ENCODE peak calls at places on chromosomes 13 and 19, in four cellular contexts. W, A, Z and B are unnamed samples.

GRCh38 chr19:17234911-17235617 is 9.0 kb downstream of the OCEL1 start:
- DNase-seq in W (no peak), A (peak; percentile 29), Z (no peak), B (no peak)

GRCh38 chr13:19713186-19713965 is 69.4 kb downstream of the PSPC1 start:
- DNase-seq in Z (peak; percentile 16), W (no peak), A (peak; percentile 88), B (peak; percentile 92)

GRCh38 chr13:29073762-29074161 is 253.6 kb downstream of the MTUS2 start:
- DNase-seq in W (no peak), Z (no peak), A (no peak), B (no peak)

GRCh38 chr13:102901615-102902305 is 55.9 kb downstream of the ERCC5 start:
- DNase-seq in W (no peak), Z (no peak), A (peak; percentile 17), B (peak; percentile 5)

GRCh38 chr13:88436974-88437373 is 765.8 kb downstream of the SLITRK5 start:
- DNase-seq in A (no peak), Z (no peak), W (no peak), B (no peak)

GRCh38 chr13:30340367-30341184 is 33.2 kb upstream of the KATNAL1 start:
- DNase-seq in A (peak; percentile 74), W (peak; percentile 50), Z (peak; percentile 46), B (peak; percentile 79)

GRCh38 chr13:36801035-36801434 is 18.0 kb upstream of the RFXAP start:
- DNase-seq in Z (no peak), A (no peak), W (no peak), B (no peak)

GRCh38 chr19:46992699-46993535 is 26.7 kb upstream of the NPAS1 start:
- DNase-seq in W (no peak), A (no peak), Z (no peak), B (no peak)

GRCh38 chr13:34201050-34201913 is 383.3 kb downstream of the RFC3 start:
- DNase-seq in A (peak; percentile 53), W (peak; percentile 30), Z (peak; percentile 7), B (peak; percentile 81)

GRCh38 chr19:2089001-2089711 is 7.0 kb downstream of the MOB3A start:
- DNase-seq in A (peak; percentile 49), Z (no peak), W (no peak), B (peak; percentile 21)

GRCh38 chr19:10116085-10116865 is 3.4 kb downstream of the EIF3G start:
- DNase-seq in A (no peak), W (no peak), Z (no peak), B (no peak)

GRCh38 chr19:3821857-3822364 is 35.7 kb upstream of the MATK start:
- DNase-seq in W (peak; percentile 51), A (peak; percentile 30), Z (no peak), B (no peak)

GRCh38 chr19:23822735-23823134 is 64.0 kb upstream of the ZNF681 start:
- DNase-seq in A (no peak), W (no peak), Z (no peak), B (no peak)

GRCh38 chr19:55600336-55601028 is 394 bp downstream of the ZNF524 start:
- DNase-seq in W (peak; percentile 89), Z (no peak), A (no peak), B (peak; percentile 42)

GRCh38 chr13:35699181-35699580 is 222.7 kb upstream of the MAB21L1 start:
- DNase-seq in W (no peak), Z (no peak), A (peak; percentile 51), B (peak; percentile 68)

GRCh38 chr19:4066176-4066606 is 508 bp downstream of the ZBTB7A start:
- DNase-seq in Z (no peak), W (no peak), A (no peak), B (no peak)

GRCh38 chr13:110289174-110289573 is 17.8 kb downstream of the COL4A1 start:
- DNase-seq in W (no peak), A (no peak), Z (no peak), B (no peak)

GRCh38 chr13:35857769-35858168 is 273.4 kb downstream of the DCLK1 start:
- DNase-seq in W (no peak), Z (no peak), A (peak; percentile 59), B (peak; percentile 75)

GRCh38 chr13:21328836-21329477 is 130.1 kb downstream of the ZDHHC20 start:
- DNase-seq in W (no peak), Z (no peak), A (no peak), B (no peak)

GRCh38 chr19:663682-664117 is 686 bp upstream of the RNF126 start:
- DNase-seq in A (no peak), Z (no peak), W (no peak), B (peak; percentile 16)

GRCh38 chr19:662207-662961 is 630 bp downstream of the RNF126 start:
- DNase-seq in A (no peak), W (peak; percentile 75), Z (no peak), B (peak; percentile 32)

GRCh38 chr19:661427-662196 is 1.4 kb downstream of the RNF126 start:
- DNase-seq in Z (no peak), W (peak; percentile 56), A (no peak), B (no peak)

GRCh38 chr19:664913-665443 is 2.0 kb upstream of the RNF126 start:
- DNase-seq in W (peak; percentile 93), A (peak; percentile 65), Z (peak; percentile 55), B (peak; percentile 46)

DNA sequence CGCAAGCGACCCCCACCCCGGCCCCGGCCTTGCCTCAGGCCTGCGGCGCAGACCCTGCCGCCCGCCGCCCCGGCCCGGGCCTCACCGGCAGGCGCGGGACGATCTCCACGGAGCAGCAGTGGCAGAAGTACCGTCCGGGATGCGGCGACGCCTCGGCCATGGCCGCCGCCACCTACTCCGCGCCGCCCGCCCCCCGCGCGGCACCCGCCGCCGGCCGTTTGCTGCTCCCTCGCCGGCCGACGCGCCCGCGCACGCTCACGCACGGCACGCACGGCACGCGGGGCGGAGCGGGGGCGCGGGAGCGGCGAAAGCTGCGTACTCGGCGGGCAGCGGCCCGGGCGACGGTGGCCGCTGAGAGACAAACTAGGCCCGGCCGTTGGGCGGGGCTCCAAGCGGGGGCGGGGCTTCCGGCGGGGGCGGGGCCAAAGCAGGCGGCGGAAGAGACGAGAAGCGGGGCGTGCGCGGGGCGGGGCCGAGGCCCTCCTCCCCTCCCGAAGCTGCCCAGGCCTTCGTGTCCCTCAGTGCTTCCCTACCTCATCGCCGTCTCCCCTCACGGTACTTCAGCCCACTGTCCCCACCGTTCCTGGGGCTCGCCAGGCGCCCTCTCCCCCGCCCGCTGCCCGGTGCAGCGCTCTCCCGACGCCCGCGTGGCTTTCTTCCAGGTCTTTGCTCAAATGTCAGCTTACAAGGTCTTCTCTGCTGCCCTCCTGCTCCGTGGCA is at the start of gene RNF126:
- DNase-seq in Z (peak; percentile 66), A (peak; percentile 86), W (peak; percentile 96), B (peak; percentile 71)
- H3K27ac ChIP-seq in Z (peak within 1 kb of the TSS; percentile 68), A (peak within 1 kb of the TSS; percentile 87), W (peak within 1 kb of the TSS; percentile 97), B (peak within 1 kb of the TSS; percentile 78)

DNA sequence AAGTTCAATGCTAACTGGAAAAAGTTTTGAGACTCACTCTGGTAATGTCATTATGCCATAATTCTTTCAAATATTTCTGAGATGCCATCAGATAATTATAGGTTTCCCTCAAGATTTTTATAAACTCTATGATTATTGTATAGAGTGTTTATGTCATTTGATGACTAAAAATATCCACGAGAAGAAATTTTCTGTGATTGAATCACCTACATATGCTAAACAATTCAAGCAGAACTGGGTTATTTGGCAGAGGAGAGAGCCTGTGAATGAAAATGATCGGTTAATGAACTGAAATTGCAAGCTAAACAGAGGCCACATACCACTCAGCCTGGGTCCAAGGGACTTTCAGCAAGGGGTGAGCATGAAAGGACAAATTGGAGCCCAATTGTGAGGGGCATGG is 92.6 kb upstream of the TSC22D1 start:
- DNase-seq in A (no peak), Z (no peak), W (no peak), B (peak; percentile 55)
- H3K27ac ChIP-seq in A (peak overlapping the region; percentile 15), Z (peak overlapping the region; percentile 79), W (no peak overlapping the region), B (peak overlapping the region; percentile 44)

DNA sequence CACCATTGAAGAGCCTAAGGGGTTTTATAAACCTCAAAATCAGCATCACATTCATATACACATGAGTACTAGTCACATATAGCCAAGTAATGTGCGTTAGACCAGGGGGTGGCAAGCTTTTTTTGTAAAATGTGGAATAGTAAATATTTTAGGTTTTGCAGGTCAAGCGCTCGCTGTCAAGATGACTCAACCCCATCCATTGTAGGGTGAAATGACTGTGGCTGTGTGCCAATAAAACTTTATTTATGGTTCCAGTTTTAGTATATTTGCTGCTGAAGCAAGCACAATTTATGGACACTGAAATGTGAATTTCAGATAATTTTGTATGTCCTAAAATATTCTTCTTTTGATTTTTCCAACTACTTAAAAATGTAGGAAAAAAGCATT is 21.6 kb downstream of the RFX2 start:
- DNase-seq in A (peak; percentile 37), W (no peak), Z (no peak), B (peak; percentile 67)
- H3K27ac ChIP-seq in A (no peak overlapping the region), W (peak overlapping the region; percentile 92), Z (no peak overlapping the region), B (peak overlapping the region; percentile 41)

GRCh38 chr19:31938675-31939074 is 406.7 kb upstream of the ZNF507 start:
- DNase-seq in W (no peak), A (no peak), Z (no peak), B (peak; percentile 2)
- H3K27ac ChIP-seq in W (no peak overlapping the region), A (no peak overlapping the region), Z (no peak overlapping the region), B (no peak overlapping the region)

GRCh38 chr19:6773323-6773931 is 919 bp downstream of the VAV1 start:
- DNase-seq in Z (no peak), W (no peak), A (no peak), B (no peak)
- H3K27ac ChIP-seq in Z (no peak overlapping the region), W (no peak overlapping the region), A (no peak overlapping the region), B (no peak overlapping the region)

GRCh38 chr13:98976941-98977340 is 923 bp downstream of the DOCK9 start:
- DNase-seq in W (no peak), Z (no peak), A (no peak), B (peak; percentile 59)

GRCh38 chr13:98977568-98978270 is at the start of gene DOCK9:
- DNase-seq in Z (no peak), W (peak; percentile 43), A (peak; percentile 74), B (peak; percentile 80)

GRCh38 chr13:98976338-98976737 is 1.5 kb downstream of the DOCK9 start:
- DNase-seq in W (no peak), A (no peak), Z (no peak), B (peak; percentile 51)

GRCh38 chr13:98974053-98974452 is 3.8 kb downstream of the DOCK9 start:
- DNase-seq in W (no peak), A (no peak), Z (no peak), B (no peak)

GRCh38 chr13:98975822-98976261 is 2.0 kb downstream of the DOCK9 start:
- DNase-seq in A (no peak), W (no peak), Z (no peak), B (no peak)
- H3K27ac ChIP-seq in A (peak overlapping the region; percentile 91), W (peak overlapping the region; percentile 1), Z (peak overlapping the region; percentile 31), B (peak overlapping the region; percentile 11)

GRCh38 chr19:38056646-38057045 is 149.6 kb downstream of the SIPA1L3 start:
- DNase-seq in W (no peak), Z (no peak), A (no peak), B (no peak)
- H3K27ac ChIP-seq in W (no peak overlapping the region), Z (no peak overlapping the region), A (no peak overlapping the region), B (no peak overlapping the region)